ENCODE peak calls at places on chromosomes 7 and 10, in eight cellular contexts. One of them, this sample, is unnamed.

GRCh38 chr7:6643915-6644625 is 7.0 kb downstream of the ZNF316 start:
- DNase-seq in anterior cingulate cortex: no peak
- DNase-seq in effector CD8-positive, alpha-beta T cell: no peak
- DNase-seq in EL: no peak
- DNase-seq in activated CD4-positive, alpha-beta T cell treated with anti-CD3 and anti-CD28 coated beads, Interleukin-2, amount 50 U/mL, for 24 hours: no peak
- DNase-seq in SW480: no peak
- DNase-seq in nucleus accumbens: no peak
- DNase-seq in CD8-positive, alpha-beta memory T cell: no peak
- DNase-seq in this sample: no peak

GRCh38 chr10:20970708-20971107 is 73.6 kb upstream of the NEBL start:
- DNase-seq in SW480: no peak
- DNase-seq in effector CD8-positive, alpha-beta T cell: no peak
- DNase-seq in CD8-positive, alpha-beta memory T cell: no peak
- DNase-seq in activated CD4-positive, alpha-beta T cell treated with anti-CD3 and anti-CD28 coated beads, Interleukin-2, amount 50 U/mL, for 24 hours: no peak
- DNase-seq in EL: no peak
- DNase-seq in nucleus accumbens: no peak
- DNase-seq in anterior cingulate cortex: no peak
- DNase-seq in this sample: no peak

GRCh38 chr7:147182859-147183258 is 1066.3 kb downstream of the CNTNAP2 start:
- DNase-seq in anterior cingulate cortex: no peak
- DNase-seq in nucleus accumbens: no peak
- DNase-seq in activated CD4-positive, alpha-beta T cell treated with anti-CD3 and anti-CD28 coated beads, Interleukin-2, amount 50 U/mL, for 24 hours: no peak
- DNase-seq in EL: peak
- DNase-seq in CD8-positive, alpha-beta memory T cell: no peak
- DNase-seq in SW480: no peak
- DNase-seq in effector CD8-positive, alpha-beta T cell: no peak
- DNase-seq in this sample: no peak

GRCh38 chr10:28444031-28444430 is 88.9 kb upstream of the WAC start:
- DNase-seq in CD8-positive, alpha-beta memory T cell: no peak
- DNase-seq in effector CD8-positive, alpha-beta T cell: no peak
- DNase-seq in nucleus accumbens: no peak
- DNase-seq in activated CD4-positive, alpha-beta T cell treated with anti-CD3 and anti-CD28 coated beads, Interleukin-2, amount 50 U/mL, for 24 hours: no peak
- DNase-seq in SW480: no peak
- DNase-seq in anterior cingulate cortex: no peak
- DNase-seq in EL: no peak
- DNase-seq in this sample: no peak

GRCh38 chr10:21363087-21363752 is 162.3 kb downstream of the SKIDA1 start:
- DNase-seq in SW480: no peak
- DNase-seq in nucleus accumbens: no peak
- DNase-seq in effector CD8-positive, alpha-beta T cell: no peak
- DNase-seq in EL: no peak
- DNase-seq in CD8-positive, alpha-beta memory T cell: no peak
- DNase-seq in anterior cingulate cortex: no peak
- DNase-seq in activated CD4-positive, alpha-beta T cell treated with anti-CD3 and anti-CD28 coated beads, Interleukin-2, amount 50 U/mL, for 24 hours: no peak
- DNase-seq in this sample: no peak

GRCh38 chr7:143519411-143520131 is 41.9 kb downstream of the TAS2R41 start:
- DNase-seq in effector CD8-positive, alpha-beta T cell: no peak
- DNase-seq in anterior cingulate cortex: no peak
- DNase-seq in activated CD4-positive, alpha-beta T cell treated with anti-CD3 and anti-CD28 coated beads, Interleukin-2, amount 50 U/mL, for 24 hours: no peak
- DNase-seq in nucleus accumbens: no peak
- DNase-seq in SW480: no peak
- DNase-seq in EL: peak
- DNase-seq in CD8-positive, alpha-beta memory T cell: no peak
- DNase-seq in this sample: no peak

GRCh38 chr10:21095494-21096055 is 198.5 kb upstream of the NEBL start:
- DNase-seq in SW480: no peak
- DNase-seq in effector CD8-positive, alpha-beta T cell: no peak
- DNase-seq in EL: no peak
- DNase-seq in anterior cingulate cortex: no peak
- DNase-seq in nucleus accumbens: no peak
- DNase-seq in activated CD4-positive, alpha-beta T cell treated with anti-CD3 and anti-CD28 coated beads, Interleukin-2, amount 50 U/mL, for 24 hours: no peak
- DNase-seq in CD8-positive, alpha-beta memory T cell: no peak
- DNase-seq in this sample: no peak

GRCh38 chr7:105691692-105692564 is 110.6 kb upstream of the EFCAB10 start:
- DNase-seq in anterior cingulate cortex: no peak
- DNase-seq in CD8-positive, alpha-beta memory T cell: peak
- DNase-seq in activated CD4-positive, alpha-beta T cell treated with anti-CD3 and anti-CD28 coated beads, Interleukin-2, amount 50 U/mL, for 24 hours: peak
- DNase-seq in effector CD8-positive, alpha-beta T cell: peak
- DNase-seq in EL: peak
- DNase-seq in SW480: no peak
- DNase-seq in nucleus accumbens: no peak
- DNase-seq in this sample: no peak

GRCh38 chr10:52215745-52216361 is 98.2 kb upstream of the DKK1 start:
- DNase-seq in activated CD4-positive, alpha-beta T cell treated with anti-CD3 and anti-CD28 coated beads, Interleukin-2, amount 50 U/mL, for 24 hours: peak
- DNase-seq in effector CD8-positive, alpha-beta T cell: no peak
- DNase-seq in anterior cingulate cortex: no peak
- DNase-seq in EL: peak
- DNase-seq in SW480: peak
- DNase-seq in nucleus accumbens: no peak
- DNase-seq in CD8-positive, alpha-beta memory T cell: peak
- DNase-seq in this sample: peak

GRCh38 chr10:61028861-61029361 is 84.9 kb upstream of the RHOBTB1 start:
- DNase-seq in SW480: no peak
- DNase-seq in activated CD4-positive, alpha-beta T cell treated with anti-CD3 and anti-CD28 coated beads, Interleukin-2, amount 50 U/mL, for 24 hours: no peak
- DNase-seq in anterior cingulate cortex: no peak
- DNase-seq in effector CD8-positive, alpha-beta T cell: no peak
- DNase-seq in EL: peak
- DNase-seq in CD8-positive, alpha-beta memory T cell: no peak
- DNase-seq in nucleus accumbens: no peak
- DNase-seq in this sample: no peak

GRCh38 chr10:82378146-82378545 is 503.2 kb downstream of the NRG3 start:
- DNase-seq in activated CD4-positive, alpha-beta T cell treated with anti-CD3 and anti-CD28 coated beads, Interleukin-2, amount 50 U/mL, for 24 hours: no peak
- DNase-seq in effector CD8-positive, alpha-beta T cell: no peak
- DNase-seq in EL: peak
- DNase-seq in anterior cingulate cortex: peak
- DNase-seq in nucleus accumbens: no peak
- DNase-seq in CD8-positive, alpha-beta memory T cell: no peak
- DNase-seq in SW480: no peak
- DNase-seq in this sample: no peak

GRCh38 chr7:80997841-80998240 is 79.0 kb upstream of the SEMA3C start:
- DNase-seq in CD8-positive, alpha-beta memory T cell: no peak
- DNase-seq in SW480: no peak
- DNase-seq in effector CD8-positive, alpha-beta T cell: no peak
- DNase-seq in activated CD4-positive, alpha-beta T cell treated with anti-CD3 and anti-CD28 coated beads, Interleukin-2, amount 50 U/mL, for 24 hours: no peak
- DNase-seq in nucleus accumbens: no peak
- DNase-seq in EL: no peak
- DNase-seq in anterior cingulate cortex: no peak
- DNase-seq in this sample: no peak

GRCh38 chr10:118342638-118343020 is 505 bp upstream of the FAM204A start:
- DNase-seq in SW480: no peak
- DNase-seq in activated CD4-positive, alpha-beta T cell treated with anti-CD3 and anti-CD28 coated beads, Interleukin-2, amount 50 U/mL, for 24 hours: no peak
- DNase-seq in effector CD8-positive, alpha-beta T cell: no peak
- DNase-seq in nucleus accumbens: no peak
- DNase-seq in CD8-positive, alpha-beta memory T cell: peak
- DNase-seq in EL: peak
- DNase-seq in anterior cingulate cortex: no peak
- DNase-seq in this sample: no peak

GRCh38 chr10:100878291-100878910 is 34.4 kb upstream of the SLF2 start:
- DNase-seq in EL: peak
- DNase-seq in nucleus accumbens: peak
- DNase-seq in SW480: peak
- DNase-seq in anterior cingulate cortex: peak
- DNase-seq in activated CD4-positive, alpha-beta T cell treated with anti-CD3 and anti-CD28 coated beads, Interleukin-2, amount 50 U/mL, for 24 hours: peak
- DNase-seq in effector CD8-positive, alpha-beta T cell: no peak
- DNase-seq in CD8-positive, alpha-beta memory T cell: peak
- DNase-seq in this sample: peak

GRCh38 chr10:121702351-121703320 is 104.4 kb upstream of the FGFR2 start:
- DNase-seq in activated CD4-positive, alpha-beta T cell treated with anti-CD3 and anti-CD28 coated beads, Interleukin-2, amount 50 U/mL, for 24 hours: no peak
- DNase-seq in CD8-positive, alpha-beta memory T cell: no peak
- DNase-seq in EL: peak
- DNase-seq in anterior cingulate cortex: no peak
- DNase-seq in SW480: no peak
- DNase-seq in nucleus accumbens: no peak
- DNase-seq in effector CD8-positive, alpha-beta T cell: no peak
- DNase-seq in this sample: no peak

GRCh38 chr7:118974836-118975235 is 750.3 kb downstream of the ANKRD7 start:
- DNase-seq in SW480: no peak
- DNase-seq in activated CD4-positive, alpha-beta T cell treated with anti-CD3 and anti-CD28 coated beads, Interleukin-2, amount 50 U/mL, for 24 hours: no peak
- DNase-seq in CD8-positive, alpha-beta memory T cell: no peak
- DNase-seq in anterior cingulate cortex: no peak
- DNase-seq in nucleus accumbens: no peak
- DNase-seq in EL: no peak
- DNase-seq in effector CD8-positive, alpha-beta T cell: no peak
- DNase-seq in this sample: no peak

GRCh38 chr10:103911021-103911459 is 6.9 kb downstream of the STN1 start:
- DNase-seq in nucleus accumbens: no peak
- DNase-seq in CD8-positive, alpha-beta memory T cell: peak
- DNase-seq in EL: no peak
- DNase-seq in SW480: no peak
- DNase-seq in effector CD8-positive, alpha-beta T cell: peak
- DNase-seq in anterior cingulate cortex: no peak
- DNase-seq in activated CD4-positive, alpha-beta T cell treated with anti-CD3 and anti-CD28 coated beads, Interleukin-2, amount 50 U/mL, for 24 hours: no peak
- DNase-seq in this sample: peak

GRCh38 chr10:19815036-19815435 is 1.2 kb upstream of the PLXDC2 start:
- DNase-seq in CD8-positive, alpha-beta memory T cell: no peak
- DNase-seq in anterior cingulate cortex: no peak
- DNase-seq in EL: no peak
- DNase-seq in nucleus accumbens: no peak
- DNase-seq in effector CD8-positive, alpha-beta T cell: no peak
- DNase-seq in activated CD4-positive, alpha-beta T cell treated with anti-CD3 and anti-CD28 coated beads, Interleukin-2, amount 50 U/mL, for 24 hours: no peak
- DNase-seq in SW480: no peak
- DNase-seq in this sample: no peak

GRCh38 chr10:132123606-132124005 is 57.9 kb downstream of the JAKMIP3 start:
- DNase-seq in CD8-positive, alpha-beta memory T cell: peak
- DNase-seq in EL: no peak
- DNase-seq in nucleus accumbens: no peak
- DNase-seq in effector CD8-positive, alpha-beta T cell: no peak
- DNase-seq in SW480: no peak
- DNase-seq in anterior cingulate cortex: no peak
- DNase-seq in activated CD4-positive, alpha-beta T cell treated with anti-CD3 and anti-CD28 coated beads, Interleukin-2, amount 50 U/mL, for 24 hours: no peak
- DNase-seq in this sample: no peak

GRCh38 chr7:29208410-29209250 is 14.1 kb downstream of the CHN2 start:
- DNase-seq in nucleus accumbens: no peak
- DNase-seq in effector CD8-positive, alpha-beta T cell: no peak
- DNase-seq in activated CD4-positive, alpha-beta T cell treated with anti-CD3 and anti-CD28 coated beads, Interleukin-2, amount 50 U/mL, for 24 hours: no peak
- DNase-seq in CD8-positive, alpha-beta memory T cell: no peak
- DNase-seq in anterior cingulate cortex: no peak
- DNase-seq in EL: no peak
- DNase-seq in SW480: peak
- DNase-seq in this sample: no peak

GRCh38 chr7:98085674-98086073 is 21.0 kb upstream of the LMTK2 start:
- DNase-seq in effector CD8-positive, alpha-beta T cell: no peak
- DNase-seq in nucleus accumbens: no peak
- DNase-seq in activated CD4-positive, alpha-beta T cell treated with anti-CD3 and anti-CD28 coated beads, Interleukin-2, amount 50 U/mL, for 24 hours: no peak
- DNase-seq in SW480: peak
- DNase-seq in EL: no peak
- DNase-seq in anterior cingulate cortex: no peak
- DNase-seq in CD8-positive, alpha-beta memory T cell: no peak
- DNase-seq in this sample: no peak

GRCh38 chr7:122764902-122765301 is 62.2 kb upstream of the RNF148 start:
- DNase-seq in EL: no peak
- DNase-seq in SW480: no peak
- DNase-seq in activated CD4-positive, alpha-beta T cell treated with anti-CD3 and anti-CD28 coated beads, Interleukin-2, amount 50 U/mL, for 24 hours: no peak
- DNase-seq in anterior cingulate cortex: no peak
- DNase-seq in CD8-positive, alpha-beta memory T cell: no peak
- DNase-seq in effector CD8-positive, alpha-beta T cell: no peak
- DNase-seq in nucleus accumbens: no peak
- DNase-seq in this sample: no peak

GRCh38 chr7:44959956-44960640 is 18.7 kb downstream of the MYO1G start:
- DNase-seq in effector CD8-positive, alpha-beta T cell: no peak
- DNase-seq in anterior cingulate cortex: no peak
- DNase-seq in nucleus accumbens: no peak
- DNase-seq in EL: no peak
- DNase-seq in activated CD4-positive, alpha-beta T cell treated with anti-CD3 and anti-CD28 coated beads, Interleukin-2, amount 50 U/mL, for 24 hours: no peak
- DNase-seq in CD8-positive, alpha-beta memory T cell: no peak
- DNase-seq in SW480: no peak
- DNase-seq in this sample: no peak

GRCh38 chr10:84842593-84842992 is 514.2 kb downstream of the CCSER2 start:
- DNase-seq in CD8-positive, alpha-beta memory T cell: no peak
- DNase-seq in activated CD4-positive, alpha-beta T cell treated with anti-CD3 and anti-CD28 coated beads, Interleukin-2, amount 50 U/mL, for 24 hours: no peak
- DNase-seq in anterior cingulate cortex: no peak
- DNase-seq in SW480: no peak
- DNase-seq in effector CD8-positive, alpha-beta T cell: no peak
- DNase-seq in EL: no peak
- DNase-seq in nucleus accumbens: no peak
- DNase-seq in this sample: no peak

GRCh38 chr10:116669832-116670644 is 49.3 kb downstream of the PNLIPRP2 start:
- DNase-seq in nucleus accumbens: no peak
- DNase-seq in CD8-positive, alpha-beta memory T cell: no peak
- DNase-seq in activated CD4-positive, alpha-beta T cell treated with anti-CD3 and anti-CD28 coated beads, Interleukin-2, amount 50 U/mL, for 24 hours: no peak
- DNase-seq in SW480: peak
- DNase-seq in EL: no peak
- DNase-seq in effector CD8-positive, alpha-beta T cell: no peak
- DNase-seq in anterior cingulate cortex: no peak
- DNase-seq in this sample: no peak

GRCh38 chr7:155312653-155313052 is 15.0 kb downstream of the INSIG1 start:
- DNase-seq in anterior cingulate cortex: no peak
- DNase-seq in CD8-positive, alpha-beta memory T cell: no peak
- DNase-seq in SW480: no peak
- DNase-seq in activated CD4-positive, alpha-beta T cell treated with anti-CD3 and anti-CD28 coated beads, Interleukin-2, amount 50 U/mL, for 24 hours: no peak
- DNase-seq in effector CD8-positive, alpha-beta T cell: no peak
- DNase-seq in nucleus accumbens: no peak
- DNase-seq in EL: no peak
- DNase-seq in this sample: no peak

GRCh38 chr7:101308245-101309085 is 13.1 kb downstream of the IFT22 start:
- DNase-seq in effector CD8-positive, alpha-beta T cell: peak
- DNase-seq in SW480: peak
- DNase-seq in CD8-positive, alpha-beta memory T cell: no peak
- DNase-seq in nucleus accumbens: no peak
- DNase-seq in EL: peak
- DNase-seq in anterior cingulate cortex: no peak
- DNase-seq in activated CD4-positive, alpha-beta T cell treated with anti-CD3 and anti-CD28 coated beads, Interleukin-2, amount 50 U/mL, for 24 hours: peak
- DNase-seq in this sample: no peak

GRCh38 chr7:16916733-16917132 is 35.0 kb upstream of the AGR3 start:
- DNase-seq in CD8-positive, alpha-beta memory T cell: no peak
- DNase-seq in EL: no peak
- DNase-seq in anterior cingulate cortex: no peak
- DNase-seq in nucleus accumbens: no peak
- DNase-seq in effector CD8-positive, alpha-beta T cell: no peak
- DNase-seq in SW480: no peak
- DNase-seq in activated CD4-positive, alpha-beta T cell treated with anti-CD3 and anti-CD28 coated beads, Interleukin-2, amount 50 U/mL, for 24 hours: no peak
- DNase-seq in this sample: no peak

GRCh38 chr7:46545790-46546189 is 624.7 kb upstream of the IGFBP3 start:
- DNase-seq in effector CD8-positive, alpha-beta T cell: no peak
- DNase-seq in SW480: peak
- DNase-seq in EL: peak
- DNase-seq in CD8-positive, alpha-beta memory T cell: no peak
- DNase-seq in nucleus accumbens: no peak
- DNase-seq in activated CD4-positive, alpha-beta T cell treated with anti-CD3 and anti-CD28 coated beads, Interleukin-2, amount 50 U/mL, for 24 hours: no peak
- DNase-seq in anterior cingulate cortex: no peak
- DNase-seq in this sample: no peak

GRCh38 chr10:31928531-31929259 is at the start of gene ARHGAP12:
- DNase-seq in EL: peak
- DNase-seq in activated CD4-positive, alpha-beta T cell treated with anti-CD3 and anti-CD28 coated beads, Interleukin-2, amount 50 U/mL, for 24 hours: peak
- DNase-seq in CD8-positive, alpha-beta memory T cell: peak
- DNase-seq in effector CD8-positive, alpha-beta T cell: peak
- DNase-seq in nucleus accumbens: peak
- DNase-seq in SW480: peak
- DNase-seq in anterior cingulate cortex: peak
- DNase-seq in this sample: peak

This sample was measured in GDM1.